ENCODE peak calls at places on chromosomes 1 and 21, in eight cellular contexts. J, T, G, X, M, P, B and Y are unnamed samples.

GRCh38 chr1:87329051-87329755 is 523 bp downstream of the LMO4 start:
- DNase-seq in M (peak), P (no peak), X (peak), T (peak), G (peak), B (peak), J (no peak), Y (no peak)

GRCh38 chr1:204493882-204494280 is 724 bp downstream of the PIK3C2B start:
- DNase-seq in B (no peak), P (no peak), M (peak), T (peak), G (peak), J (no peak), X (peak), Y (no peak)

GRCh38 chr21:43372663-43373386 is 54.1 kb downstream of the SIK1 start:
- DNase-seq in T (peak), P (no peak), G (no peak), M (no peak), B (no peak), X (no peak), J (no peak), Y (no peak)

GRCh38 chr1:155173478-155174333 is at the start of gene TRIM46:
- DNase-seq in M (peak), X (no peak), J (peak), P (no peak), G (peak), T (peak), B (peak), Y (no peak)

GRCh38 chr21:42990251-42990650 is 15.9 kb downstream of the PKNOX1 start:
- DNase-seq in T (no peak), M (no peak), X (no peak), P (no peak), B (no peak), J (no peak), G (no peak), Y (no peak)

GRCh38 chr1:184827600-184828368 is 73.1 kb upstream of the EDEM3 start:
- DNase-seq in P (no peak), B (peak), M (no peak), X (no peak), G (no peak), T (peak), J (no peak), Y (peak)

GRCh38 chr1:248905662-248905948 is 430 bp upstream of the PGBD2 start:
- DNase-seq in X (no peak), P (no peak), T (no peak), M (no peak), J (no peak), B (no peak), G (no peak), Y (no peak)

GRCh38 chr1:100398648-100399047 is 46.3 kb downstream of the CDC14A start:
- DNase-seq in T (no peak), G (no peak), B (no peak), M (no peak), P (no peak), X (no peak), J (no peak), Y (no peak)

GRCh38 chr1:207818971-207819451 is 67.2 kb downstream of the CD46 start:
- DNase-seq in J (peak), X (no peak), P (no peak), B (peak), M (no peak), T (peak), G (peak), Y (no peak)

GRCh38 chr1:246000638-246001015 is 506.5 kb downstream of the SMYD3 start:
- DNase-seq in X (no peak), T (peak), P (no peak), G (no peak), M (no peak), J (no peak), B (no peak), Y (no peak)

GRCh38 chr1:207848234-207848633 is 62.7 kb downstream of the CD34 start:
- DNase-seq in M (no peak), P (no peak), G (peak), X (peak), B (peak), J (peak), T (peak), Y (no peak)

GRCh38 chr1:196910208-196910607 is 22.4 kb downstream of the CFHR4 start:
- DNase-seq in J (no peak), M (no peak), T (no peak), X (no peak), P (no peak), B (no peak), G (no peak), Y (no peak)

GRCh38 chr1:223077434-223077833 is 65.6 kb downstream of the TLR5 start:
- DNase-seq in J (no peak), T (no peak), B (no peak), M (no peak), G (peak), P (no peak), X (no peak), Y (no peak)

GRCh38 chr1:231499148-231499763 is 29.2 kb upstream of the TSNAX start:
- DNase-seq in J (no peak), G (no peak), M (no peak), B (no peak), P (no peak), X (no peak), T (no peak), Y (no peak)

GRCh38 chr1:219236933-219237610 is 63.4 kb downstream of the LYPLAL1 start:
- DNase-seq in P (no peak), X (no peak), G (no peak), M (no peak), T (no peak), B (no peak), J (no peak), Y (peak)

GRCh38 chr1:91020967-91021685 is 709 bp downstream of the ZNF644 start:
- DNase-seq in B (peak), M (peak), P (peak), J (peak), X (peak), G (peak), T (peak), Y (no peak)

GRCh38 chr1:91021686-91022517 is at the start of gene ZNF644:
- DNase-seq in G (peak), B (peak), M (peak), X (peak), J (peak), P (peak), T (peak), Y (no peak)

GRCh38 chr1:91022518-91022929 is 689 bp upstream of the ZNF644 start:
- DNase-seq in J (no peak), B (no peak), G (no peak), X (no peak), P (no peak), M (peak), T (no peak), Y (no peak)

GRCh38 chr1:91018006-91018405 is 3.8 kb downstream of the ZNF644 start:
- DNase-seq in P (no peak), J (no peak), M (no peak), B (peak), T (no peak), G (no peak), X (no peak), Y (no peak)

DNA sequence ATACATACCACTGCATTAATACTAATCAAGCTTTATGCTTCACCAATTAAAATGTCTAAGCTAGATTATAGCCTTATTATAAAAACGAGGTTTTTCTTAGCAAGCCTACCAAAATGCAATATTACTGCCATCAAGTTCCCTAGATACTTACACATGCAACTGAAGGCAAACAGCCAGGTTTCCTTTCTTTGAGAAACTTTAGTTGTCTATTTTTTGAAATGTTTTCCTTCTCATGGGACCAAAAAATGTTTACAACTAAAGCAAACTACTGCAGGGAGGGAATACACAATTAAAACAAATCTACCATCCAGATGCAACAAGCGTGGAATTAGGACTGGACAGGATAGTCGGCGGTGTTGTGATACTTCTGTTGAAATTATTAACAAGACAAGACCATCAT is 1.3 kb downstream of the ZNF644 start:
- DNase-seq in T (no peak), G (no peak), M (no peak), P (no peak), J (no peak), X (no peak), B (peak), Y (no peak)
- H3K4me3 ChIP-seq in T (peak), G (no peak), M (peak), P (peak), J (peak), X (peak), B (peak), Y (peak)

DNA sequence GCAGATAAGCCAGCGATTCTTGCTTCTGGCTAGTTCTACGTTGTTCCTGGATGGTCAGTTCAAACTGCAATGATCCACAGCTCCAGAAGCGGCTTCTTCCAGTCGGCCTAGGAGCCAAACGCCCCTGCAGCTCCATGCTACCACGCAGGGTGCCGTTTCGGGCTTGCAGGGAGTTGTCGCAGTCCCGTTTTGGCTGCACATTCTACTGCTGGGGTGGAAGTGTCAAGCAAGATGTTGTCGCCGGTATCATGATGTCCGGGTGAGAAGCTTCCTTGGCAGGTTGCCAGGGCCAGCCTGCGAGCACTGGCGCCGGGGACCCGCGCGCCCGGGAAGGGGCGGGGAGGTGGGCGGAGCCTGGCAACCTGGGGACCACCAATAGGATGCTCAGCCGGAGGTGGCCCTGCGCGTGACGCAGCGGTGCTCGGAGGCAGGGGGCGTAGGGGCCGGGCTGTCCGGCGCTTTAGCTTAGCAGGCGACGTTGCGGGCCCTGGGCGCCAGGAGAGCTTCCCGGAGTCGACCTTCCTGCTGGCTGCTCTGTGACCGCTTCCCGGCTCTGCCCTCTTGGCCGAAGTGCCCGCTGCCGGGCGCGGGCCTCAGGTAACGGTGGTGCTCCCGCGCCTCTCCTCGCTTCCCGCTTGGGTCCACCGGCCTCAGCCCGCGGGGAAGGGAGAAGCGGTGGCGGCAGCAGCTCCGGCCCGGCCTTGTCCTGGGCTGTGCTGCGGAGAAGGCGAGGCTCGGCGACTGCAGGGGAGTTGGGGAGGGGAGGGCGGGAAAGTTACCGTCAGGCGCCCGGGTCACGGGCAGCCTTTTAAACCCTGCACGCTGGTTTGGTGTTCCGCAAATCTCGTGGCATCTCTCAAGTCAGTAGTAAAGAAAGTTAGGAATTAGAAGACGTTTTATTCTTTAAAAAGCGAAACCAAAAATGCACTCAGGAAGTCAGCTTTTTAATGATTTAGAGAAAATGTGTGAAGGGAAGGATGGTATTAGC is at the start of gene SOAT1:
- DNase-seq in G (peak), B (peak), J (peak), X (peak), P (peak), M (peak), T (peak), Y (no peak)
- TF ChIP-seq CTCF in G (no peak), B (peak), J (no peak), X (peak), P (peak), M (peak), T (peak), Y (no peak)

GRCh38 chr1:52976183-52977035 is 49.3 kb downstream of the SCP2 start:
- DNase-seq in X (no peak), P (no peak), G (no peak), M (peak), B (no peak), T (peak), J (no peak), Y (no peak)
- H3K4me3 ChIP-seq in X (no peak), P (no peak), G (no peak), M (no peak), B (no peak), T (no peak), J (no peak), Y (no peak)

GRCh38 chr21:34080693-34081092 is 7.3 kb downstream of the MRPS6 start:
- DNase-seq in X (no peak), G (no peak), J (no peak), P (no peak), M (no peak), B (no peak), T (no peak), Y (no peak)

GRCh38 chr21:34076835-34077234 is 3.5 kb downstream of the MRPS6 start:
- DNase-seq in X (no peak), G (no peak), P (no peak), T (no peak), B (no peak), J (no peak), M (no peak), Y (no peak)

GRCh38 chr21:34075760-34076159 is 2.4 kb downstream of the MRPS6 start:
- DNase-seq in J (no peak), M (no peak), P (no peak), B (no peak), G (no peak), T (no peak), X (no peak), Y (no peak)

GRCh38 chr21:34078915-34079314 is 5.5 kb downstream of the MRPS6 start:
- DNase-seq in G (peak), J (no peak), B (no peak), T (no peak), M (no peak), X (no peak), P (no peak), Y (no peak)

DNA sequence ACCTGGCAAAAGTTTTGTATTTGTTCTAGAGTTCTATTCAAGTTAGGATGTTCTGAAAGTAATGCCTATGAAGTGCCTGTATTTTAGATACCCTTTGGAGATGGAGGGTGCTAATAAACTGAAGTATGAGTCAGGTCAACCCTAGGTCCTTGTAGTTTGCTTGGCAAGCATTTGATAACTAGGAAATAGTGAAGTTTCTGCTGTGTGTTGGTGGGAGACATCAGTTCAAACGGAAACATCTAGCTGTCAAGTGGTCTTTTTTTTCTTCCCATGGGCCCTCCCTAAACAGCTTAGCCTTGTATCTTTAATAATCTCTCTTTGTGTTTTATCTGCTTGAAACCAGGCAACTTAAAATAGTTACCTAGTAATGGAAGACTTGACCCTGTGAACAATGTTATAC is 4.5 kb downstream of the MRPS6 start:
- DNase-seq in J (no peak), G (no peak), T (no peak), X (no peak), M (no peak), B (no peak), P (no peak), Y (no peak)
- TF ChIP-seq CTCF in J (no peak), G (no peak), T (no peak), X (no peak), M (no peak), B (no peak), P (no peak), Y (no peak)

GRCh38 chr1:93081716-93082115 is 2.6 kb downstream of the MTF2 start:
- DNase-seq in T (peak), P (no peak), G (no peak), X (no peak), J (peak), M (no peak), B (peak), Y (no peak)
- H3K4me3 ChIP-seq in T (peak), P (peak), G (no peak), X (no peak), J (peak), M (peak), B (peak), Y (peak)

GRCh38 chr1:188937965-188938551 is 1539.6 kb downstream of the BRINP3 start:
- DNase-seq in P (no peak), J (no peak), M (no peak), G (no peak), T (peak), X (no peak), B (no peak), Y (no peak)
- TF ChIP-seq CTCF in P (no peak), J (no peak), M (peak), G (peak), T (no peak), X (no peak), B (no peak), Y (peak)

DNA sequence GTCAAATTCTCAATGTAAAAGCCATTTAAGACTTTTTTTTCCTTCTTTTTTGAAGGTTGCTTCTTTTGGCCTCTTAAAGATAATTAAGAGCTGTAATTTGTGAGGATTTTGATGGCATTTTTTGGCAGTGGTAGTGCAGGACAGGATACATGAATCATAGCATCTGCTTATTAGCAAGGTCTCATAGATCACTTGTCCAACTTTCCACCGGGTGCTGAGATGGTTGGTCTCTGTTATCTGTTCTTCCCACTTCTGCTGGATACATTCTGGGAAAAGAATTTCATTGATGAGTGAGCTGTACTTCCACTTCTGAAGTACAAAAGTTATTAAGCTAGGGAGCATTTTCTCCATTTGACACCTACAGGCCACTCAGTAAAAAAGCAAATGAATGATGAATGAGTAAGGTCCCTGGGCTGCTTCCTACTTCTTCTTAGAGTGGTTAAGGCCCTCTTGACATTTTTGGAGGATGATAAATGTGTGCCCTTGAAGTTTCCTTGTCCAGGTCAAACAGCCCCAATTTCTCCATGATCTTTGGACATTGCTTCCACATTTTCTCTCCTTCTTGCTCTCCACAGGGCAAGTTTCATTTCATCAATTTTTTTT is 100.6 kb downstream of the ROR1 start:
- DNase-seq in G (no peak), J (peak), X (no peak), T (peak), P (no peak), B (peak), M (no peak), Y (no peak)
- H3K4me3 ChIP-seq in G (no peak), J (no peak), X (no peak), T (no peak), P (no peak), B (no peak), M (no peak), Y (no peak)

DNA sequence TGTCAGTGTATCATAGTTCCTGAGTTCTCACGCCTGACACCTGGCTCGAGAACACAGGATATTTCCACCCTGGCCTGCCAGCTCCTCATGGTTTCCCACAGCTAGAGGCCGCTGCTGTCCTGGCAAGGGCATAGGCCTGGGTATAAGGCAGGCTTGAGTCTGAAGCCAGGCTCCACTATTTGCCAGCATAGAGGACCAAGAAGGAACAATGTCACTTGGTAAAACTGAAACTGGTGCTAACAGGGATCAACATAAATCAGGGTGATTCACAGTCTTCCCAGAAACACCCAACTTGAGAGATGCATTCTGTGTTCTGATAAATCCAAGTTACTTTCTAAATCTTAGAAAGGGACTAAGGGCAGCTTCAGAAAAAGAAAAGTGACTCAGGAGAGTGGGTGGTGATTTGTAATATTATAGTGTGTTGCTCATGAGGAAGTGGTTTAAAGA is 6.9 kb upstream of the S100A2 start:
- DNase-seq in P (peak), G (peak), M (peak), T (peak), B (peak), X (peak), J (peak), Y (peak)
- TF ChIP-seq CTCF in P (peak), G (peak), M (peak), T (peak), B (peak), X (peak), J (peak), Y (peak)